ENCODE peak calls at places on chromosomes 13 and 19, in seven cellular contexts. One of them, this sample, is unnamed.

GRCh38 chr13:47680752-47681151 is 320.3 kb downstream of the SUCLA2 start:
- DNase-seq in stimulated activated CD8-positive, alpha-beta memory T cell treated with anti-CD3 and anti-CD28 coated beads, Interleukin-4, amount 100 ng/mL, for 24 hours: no peak
- DNase-seq in astrocyte of the spinal cord: peak
- DNase-seq in upper lobe of left lung: no peak
- DNase-seq in stimulated activated CD4-positive, alpha-beta T cell treated with anti-CD3 and anti-CD28 coated beads, Interleukin-2, amount 100 ng/mL, for 24 hours: no peak
- DNase-seq in body of pancreas: no peak
- DNase-seq in non-pigmented ciliary epithelial cell: no peak
- DNase-seq in this sample: no peak

GRCh38 chr13:43441916-43442315 is 344.9 kb downstream of the ENOX1 start:
- DNase-seq in stimulated activated CD4-positive, alpha-beta T cell treated with anti-CD3 and anti-CD28 coated beads, Interleukin-2, amount 100 ng/mL, for 24 hours: no peak
- DNase-seq in body of pancreas: no peak
- DNase-seq in upper lobe of left lung: no peak
- DNase-seq in astrocyte of the spinal cord: no peak
- DNase-seq in stimulated activated CD8-positive, alpha-beta memory T cell treated with anti-CD3 and anti-CD28 coated beads, Interleukin-4, amount 100 ng/mL, for 24 hours: no peak
- DNase-seq in non-pigmented ciliary epithelial cell: no peak
- DNase-seq in this sample: no peak

GRCh38 chr13:33797622-33798021 is 20.3 kb upstream of the RFC3 start:
- DNase-seq in stimulated activated CD8-positive, alpha-beta memory T cell treated with anti-CD3 and anti-CD28 coated beads, Interleukin-4, amount 100 ng/mL, for 24 hours: no peak
- DNase-seq in astrocyte of the spinal cord: peak
- DNase-seq in body of pancreas: no peak
- DNase-seq in stimulated activated CD4-positive, alpha-beta T cell treated with anti-CD3 and anti-CD28 coated beads, Interleukin-2, amount 100 ng/mL, for 24 hours: no peak
- DNase-seq in non-pigmented ciliary epithelial cell: no peak
- DNase-seq in upper lobe of left lung: no peak
- DNase-seq in this sample: no peak

GRCh38 chr19:43812689-43813088 is 10.4 kb upstream of the LYPD5 start:
- DNase-seq in upper lobe of left lung: no peak
- DNase-seq in stimulated activated CD8-positive, alpha-beta memory T cell treated with anti-CD3 and anti-CD28 coated beads, Interleukin-4, amount 100 ng/mL, for 24 hours: no peak
- DNase-seq in non-pigmented ciliary epithelial cell: no peak
- DNase-seq in stimulated activated CD4-positive, alpha-beta T cell treated with anti-CD3 and anti-CD28 coated beads, Interleukin-2, amount 100 ng/mL, for 24 hours: no peak
- DNase-seq in astrocyte of the spinal cord: no peak
- DNase-seq in body of pancreas: no peak
- DNase-seq in this sample: no peak

GRCh38 chr19:48627865-48628314 is 8.6 kb downstream of the SPHK2 start:
- DNase-seq in astrocyte of the spinal cord: no peak
- DNase-seq in upper lobe of left lung: no peak
- DNase-seq in non-pigmented ciliary epithelial cell: no peak
- DNase-seq in body of pancreas: no peak
- DNase-seq in stimulated activated CD8-positive, alpha-beta memory T cell treated with anti-CD3 and anti-CD28 coated beads, Interleukin-4, amount 100 ng/mL, for 24 hours: no peak
- DNase-seq in stimulated activated CD4-positive, alpha-beta T cell treated with anti-CD3 and anti-CD28 coated beads, Interleukin-2, amount 100 ng/mL, for 24 hours: no peak
- DNase-seq in this sample: no peak

GRCh38 chr13:111521691-111522229 is 201.3 kb downstream of the TEX29 start:
- DNase-seq in stimulated activated CD8-positive, alpha-beta memory T cell treated with anti-CD3 and anti-CD28 coated beads, Interleukin-4, amount 100 ng/mL, for 24 hours: no peak
- DNase-seq in upper lobe of left lung: no peak
- DNase-seq in non-pigmented ciliary epithelial cell: no peak
- DNase-seq in stimulated activated CD4-positive, alpha-beta T cell treated with anti-CD3 and anti-CD28 coated beads, Interleukin-2, amount 100 ng/mL, for 24 hours: no peak
- DNase-seq in astrocyte of the spinal cord: no peak
- DNase-seq in body of pancreas: no peak
- DNase-seq in this sample: no peak

GRCh38 chr19:50750010-50750409 is 20.3 kb upstream of the GPR32 start:
- DNase-seq in non-pigmented ciliary epithelial cell: no peak
- DNase-seq in stimulated activated CD4-positive, alpha-beta T cell treated with anti-CD3 and anti-CD28 coated beads, Interleukin-2, amount 100 ng/mL, for 24 hours: no peak
- DNase-seq in astrocyte of the spinal cord: no peak
- DNase-seq in upper lobe of left lung: no peak
- DNase-seq in body of pancreas: no peak
- DNase-seq in stimulated activated CD8-positive, alpha-beta memory T cell treated with anti-CD3 and anti-CD28 coated beads, Interleukin-4, amount 100 ng/mL, for 24 hours: no peak
- DNase-seq in this sample: no peak

GRCh38 chr13:71522976-71523517 is 344.0 kb downstream of the DACH1 start:
- DNase-seq in stimulated activated CD8-positive, alpha-beta memory T cell treated with anti-CD3 and anti-CD28 coated beads, Interleukin-4, amount 100 ng/mL, for 24 hours: no peak
- DNase-seq in non-pigmented ciliary epithelial cell: no peak
- DNase-seq in astrocyte of the spinal cord: no peak
- DNase-seq in body of pancreas: no peak
- DNase-seq in upper lobe of left lung: no peak
- DNase-seq in stimulated activated CD4-positive, alpha-beta T cell treated with anti-CD3 and anti-CD28 coated beads, Interleukin-2, amount 100 ng/mL, for 24 hours: no peak
- DNase-seq in this sample: no peak

GRCh38 chr19:1840541-1841115 is 7.7 kb downstream of the REXO1 start:
- DNase-seq in upper lobe of left lung: peak
- DNase-seq in non-pigmented ciliary epithelial cell: no peak
- DNase-seq in stimulated activated CD8-positive, alpha-beta memory T cell treated with anti-CD3 and anti-CD28 coated beads, Interleukin-4, amount 100 ng/mL, for 24 hours: no peak
- DNase-seq in stimulated activated CD4-positive, alpha-beta T cell treated with anti-CD3 and anti-CD28 coated beads, Interleukin-2, amount 100 ng/mL, for 24 hours: no peak
- DNase-seq in body of pancreas: no peak
- DNase-seq in astrocyte of the spinal cord: no peak
- DNase-seq in this sample: no peak

GRCh38 chr19:45115809-45116615 is 23.0 kb downstream of the PPP1R37 start:
- DNase-seq in stimulated activated CD4-positive, alpha-beta T cell treated with anti-CD3 and anti-CD28 coated beads, Interleukin-2, amount 100 ng/mL, for 24 hours: no peak
- DNase-seq in stimulated activated CD8-positive, alpha-beta memory T cell treated with anti-CD3 and anti-CD28 coated beads, Interleukin-4, amount 100 ng/mL, for 24 hours: no peak
- DNase-seq in non-pigmented ciliary epithelial cell: no peak
- DNase-seq in body of pancreas: no peak
- DNase-seq in astrocyte of the spinal cord: no peak
- DNase-seq in upper lobe of left lung: no peak
- DNase-seq in this sample: no peak

GRCh38 chr13:20546559-20546958 is 20.4 kb upstream of the IFT88 start:
- DNase-seq in stimulated activated CD8-positive, alpha-beta memory T cell treated with anti-CD3 and anti-CD28 coated beads, Interleukin-4, amount 100 ng/mL, for 24 hours: no peak
- DNase-seq in upper lobe of left lung: no peak
- DNase-seq in body of pancreas: no peak
- DNase-seq in non-pigmented ciliary epithelial cell: no peak
- DNase-seq in astrocyte of the spinal cord: no peak
- DNase-seq in stimulated activated CD4-positive, alpha-beta T cell treated with anti-CD3 and anti-CD28 coated beads, Interleukin-2, amount 100 ng/mL, for 24 hours: no peak
- DNase-seq in this sample: no peak

GRCh38 chr19:34365463-34366401 is 736 bp downstream of the GPI start:
- DNase-seq in stimulated activated CD4-positive, alpha-beta T cell treated with anti-CD3 and anti-CD28 coated beads, Interleukin-2, amount 100 ng/mL, for 24 hours: peak
- DNase-seq in astrocyte of the spinal cord: peak
- DNase-seq in upper lobe of left lung: peak
- DNase-seq in non-pigmented ciliary epithelial cell: no peak
- DNase-seq in stimulated activated CD8-positive, alpha-beta memory T cell treated with anti-CD3 and anti-CD28 coated beads, Interleukin-4, amount 100 ng/mL, for 24 hours: no peak
- DNase-seq in body of pancreas: peak
- DNase-seq in this sample: peak

GRCh38 chr19:9205506-9206113 is 13.8 kb downstream of the OR7D4 start:
- DNase-seq in body of pancreas: peak
- DNase-seq in stimulated activated CD8-positive, alpha-beta memory T cell treated with anti-CD3 and anti-CD28 coated beads, Interleukin-4, amount 100 ng/mL, for 24 hours: peak
- DNase-seq in non-pigmented ciliary epithelial cell: peak
- DNase-seq in stimulated activated CD4-positive, alpha-beta T cell treated with anti-CD3 and anti-CD28 coated beads, Interleukin-2, amount 100 ng/mL, for 24 hours: peak
- DNase-seq in astrocyte of the spinal cord: peak
- DNase-seq in upper lobe of left lung: no peak
- DNase-seq in this sample: peak

GRCh38 chr19:34953092-34953491 is 10.9 kb downstream of the ZNF792 start:
- DNase-seq in stimulated activated CD4-positive, alpha-beta T cell treated with anti-CD3 and anti-CD28 coated beads, Interleukin-2, amount 100 ng/mL, for 24 hours: no peak
- DNase-seq in non-pigmented ciliary epithelial cell: no peak
- DNase-seq in body of pancreas: no peak
- DNase-seq in stimulated activated CD8-positive, alpha-beta memory T cell treated with anti-CD3 and anti-CD28 coated beads, Interleukin-4, amount 100 ng/mL, for 24 hours: no peak
- DNase-seq in upper lobe of left lung: no peak
- DNase-seq in astrocyte of the spinal cord: no peak
- DNase-seq in this sample: no peak

GRCh38 chr19:4657262-4657661 is 12.9 kb downstream of the MYDGF start:
- DNase-seq in non-pigmented ciliary epithelial cell: no peak
- DNase-seq in body of pancreas: no peak
- DNase-seq in stimulated activated CD4-positive, alpha-beta T cell treated with anti-CD3 and anti-CD28 coated beads, Interleukin-2, amount 100 ng/mL, for 24 hours: no peak
- DNase-seq in astrocyte of the spinal cord: no peak
- DNase-seq in upper lobe of left lung: peak
- DNase-seq in stimulated activated CD8-positive, alpha-beta memory T cell treated with anti-CD3 and anti-CD28 coated beads, Interleukin-4, amount 100 ng/mL, for 24 hours: no peak
- DNase-seq in this sample: no peak

GRCh38 chr19:6524326-6524725 is 6.5 kb upstream of the TNFSF9 start:
- DNase-seq in stimulated activated CD8-positive, alpha-beta memory T cell treated with anti-CD3 and anti-CD28 coated beads, Interleukin-4, amount 100 ng/mL, for 24 hours: no peak
- DNase-seq in stimulated activated CD4-positive, alpha-beta T cell treated with anti-CD3 and anti-CD28 coated beads, Interleukin-2, amount 100 ng/mL, for 24 hours: no peak
- DNase-seq in upper lobe of left lung: no peak
- DNase-seq in non-pigmented ciliary epithelial cell: no peak
- DNase-seq in astrocyte of the spinal cord: no peak
- DNase-seq in body of pancreas: no peak
- DNase-seq in this sample: no peak

GRCh38 chr19:41882568-41883462 is at the start of gene ARHGEF1:
- DNase-seq in body of pancreas: peak
- DNase-seq in stimulated activated CD4-positive, alpha-beta T cell treated with anti-CD3 and anti-CD28 coated beads, Interleukin-2, amount 100 ng/mL, for 24 hours: peak
- DNase-seq in upper lobe of left lung: peak
- DNase-seq in astrocyte of the spinal cord: no peak
- DNase-seq in stimulated activated CD8-positive, alpha-beta memory T cell treated with anti-CD3 and anti-CD28 coated beads, Interleukin-4, amount 100 ng/mL, for 24 hours: peak
- DNase-seq in non-pigmented ciliary epithelial cell: no peak
- DNase-seq in this sample: peak

GRCh38 chr19:5934002-5934401 is 19.9 kb downstream of the CAPS start:
- DNase-seq in astrocyte of the spinal cord: no peak
- DNase-seq in stimulated activated CD8-positive, alpha-beta memory T cell treated with anti-CD3 and anti-CD28 coated beads, Interleukin-4, amount 100 ng/mL, for 24 hours: no peak
- DNase-seq in non-pigmented ciliary epithelial cell: no peak
- DNase-seq in body of pancreas: no peak
- DNase-seq in stimulated activated CD4-positive, alpha-beta T cell treated with anti-CD3 and anti-CD28 coated beads, Interleukin-2, amount 100 ng/mL, for 24 hours: no peak
- DNase-seq in upper lobe of left lung: no peak
- DNase-seq in this sample: no peak

GRCh38 chr13:44172411-44172810 is 201.2 kb upstream of the SERP2 start:
- DNase-seq in stimulated activated CD8-positive, alpha-beta memory T cell treated with anti-CD3 and anti-CD28 coated beads, Interleukin-4, amount 100 ng/mL, for 24 hours: no peak
- DNase-seq in upper lobe of left lung: no peak
- DNase-seq in non-pigmented ciliary epithelial cell: no peak
- DNase-seq in stimulated activated CD4-positive, alpha-beta T cell treated with anti-CD3 and anti-CD28 coated beads, Interleukin-2, amount 100 ng/mL, for 24 hours: no peak
- DNase-seq in body of pancreas: no peak
- DNase-seq in astrocyte of the spinal cord: no peak
- DNase-seq in this sample: no peak

GRCh38 chr19:13024126-13024957 is 29.1 kb downstream of the NFIX start:
- DNase-seq in upper lobe of left lung: peak
- DNase-seq in stimulated activated CD8-positive, alpha-beta memory T cell treated with anti-CD3 and anti-CD28 coated beads, Interleukin-4, amount 100 ng/mL, for 24 hours: no peak
- DNase-seq in body of pancreas: no peak
- DNase-seq in stimulated activated CD4-positive, alpha-beta T cell treated with anti-CD3 and anti-CD28 coated beads, Interleukin-2, amount 100 ng/mL, for 24 hours: no peak
- DNase-seq in astrocyte of the spinal cord: no peak
- DNase-seq in non-pigmented ciliary epithelial cell: no peak
- DNase-seq in this sample: no peak

GRCh38 chr13:33015791-33016323 is 366 bp upstream of the KL start:
- DNase-seq in stimulated activated CD4-positive, alpha-beta T cell treated with anti-CD3 and anti-CD28 coated beads, Interleukin-2, amount 100 ng/mL, for 24 hours: peak
- DNase-seq in body of pancreas: peak
- DNase-seq in non-pigmented ciliary epithelial cell: no peak
- DNase-seq in stimulated activated CD8-positive, alpha-beta memory T cell treated with anti-CD3 and anti-CD28 coated beads, Interleukin-4, amount 100 ng/mL, for 24 hours: no peak
- DNase-seq in upper lobe of left lung: no peak
- DNase-seq in astrocyte of the spinal cord: no peak
- DNase-seq in this sample: peak

GRCh38 chr19:55146078-55146647 is 2.8 kb downstream of the TNNT1 start:
- DNase-seq in stimulated activated CD8-positive, alpha-beta memory T cell treated with anti-CD3 and anti-CD28 coated beads, Interleukin-4, amount 100 ng/mL, for 24 hours: no peak
- DNase-seq in astrocyte of the spinal cord: no peak
- DNase-seq in non-pigmented ciliary epithelial cell: no peak
- DNase-seq in upper lobe of left lung: peak
- DNase-seq in body of pancreas: no peak
- DNase-seq in stimulated activated CD4-positive, alpha-beta T cell treated with anti-CD3 and anti-CD28 coated beads, Interleukin-2, amount 100 ng/mL, for 24 hours: no peak
- DNase-seq in this sample: no peak

GRCh38 chr13:43908156-43909126 is 28.7 kb downstream of the LACC1 start:
- DNase-seq in stimulated activated CD4-positive, alpha-beta T cell treated with anti-CD3 and anti-CD28 coated beads, Interleukin-2, amount 100 ng/mL, for 24 hours: no peak
- DNase-seq in upper lobe of left lung: no peak
- DNase-seq in body of pancreas: no peak
- DNase-seq in stimulated activated CD8-positive, alpha-beta memory T cell treated with anti-CD3 and anti-CD28 coated beads, Interleukin-4, amount 100 ng/mL, for 24 hours: no peak
- DNase-seq in astrocyte of the spinal cord: peak
- DNase-seq in non-pigmented ciliary epithelial cell: peak
- DNase-seq in this sample: no peak

GRCh38 chr19:31659897-31660210 is 310.6 kb upstream of the TSHZ3 start:
- DNase-seq in astrocyte of the spinal cord: no peak
- DNase-seq in body of pancreas: no peak
- DNase-seq in upper lobe of left lung: no peak
- DNase-seq in stimulated activated CD8-positive, alpha-beta memory T cell treated with anti-CD3 and anti-CD28 coated beads, Interleukin-4, amount 100 ng/mL, for 24 hours: no peak
- DNase-seq in stimulated activated CD4-positive, alpha-beta T cell treated with anti-CD3 and anti-CD28 coated beads, Interleukin-2, amount 100 ng/mL, for 24 hours: no peak
- DNase-seq in non-pigmented ciliary epithelial cell: no peak
- DNase-seq in this sample: no peak

GRCh38 chr19:35882074-35882832 is 13.9 kb downstream of the APLP1 start:
- DNase-seq in body of pancreas: peak
- DNase-seq in stimulated activated CD8-positive, alpha-beta memory T cell treated with anti-CD3 and anti-CD28 coated beads, Interleukin-4, amount 100 ng/mL, for 24 hours: no peak
- DNase-seq in astrocyte of the spinal cord: peak
- DNase-seq in stimulated activated CD4-positive, alpha-beta T cell treated with anti-CD3 and anti-CD28 coated beads, Interleukin-2, amount 100 ng/mL, for 24 hours: no peak
- DNase-seq in non-pigmented ciliary epithelial cell: no peak
- DNase-seq in upper lobe of left lung: no peak
- DNase-seq in this sample: no peak

GRCh38 chr19:5369962-5370367 is 29.4 kb upstream of the PTPRS start:
- DNase-seq in upper lobe of left lung: no peak
- DNase-seq in non-pigmented ciliary epithelial cell: no peak
- DNase-seq in stimulated activated CD8-positive, alpha-beta memory T cell treated with anti-CD3 and anti-CD28 coated beads, Interleukin-4, amount 100 ng/mL, for 24 hours: peak
- DNase-seq in stimulated activated CD4-positive, alpha-beta T cell treated with anti-CD3 and anti-CD28 coated beads, Interleukin-2, amount 100 ng/mL, for 24 hours: peak
- DNase-seq in astrocyte of the spinal cord: peak
- DNase-seq in body of pancreas: peak
- DNase-seq in this sample: peak

GRCh38 chr19:56317749-56318148 is 3.1 kb upstream of the ZSCAN5A start:
- DNase-seq in upper lobe of left lung: no peak
- DNase-seq in stimulated activated CD4-positive, alpha-beta T cell treated with anti-CD3 and anti-CD28 coated beads, Interleukin-2, amount 100 ng/mL, for 24 hours: no peak
- DNase-seq in body of pancreas: no peak
- DNase-seq in astrocyte of the spinal cord: no peak
- DNase-seq in non-pigmented ciliary epithelial cell: no peak
- DNase-seq in stimulated activated CD8-positive, alpha-beta memory T cell treated with anti-CD3 and anti-CD28 coated beads, Interleukin-4, amount 100 ng/mL, for 24 hours: no peak
- DNase-seq in this sample: no peak

GRCh38 chr19:33394006-33394722 is 20.7 kb downstream of the CEBPG start:
- DNase-seq in stimulated activated CD4-positive, alpha-beta T cell treated with anti-CD3 and anti-CD28 coated beads, Interleukin-2, amount 100 ng/mL, for 24 hours: no peak
- DNase-seq in upper lobe of left lung: peak
- DNase-seq in non-pigmented ciliary epithelial cell: no peak
- DNase-seq in stimulated activated CD8-positive, alpha-beta memory T cell treated with anti-CD3 and anti-CD28 coated beads, Interleukin-4, amount 100 ng/mL, for 24 hours: no peak
- DNase-seq in astrocyte of the spinal cord: peak
- DNase-seq in body of pancreas: no peak
- DNase-seq in this sample: peak

GRCh38 chr19:48718711-48719231 is 754 bp downstream of the MAMSTR start:
- DNase-seq in non-pigmented ciliary epithelial cell: no peak
- DNase-seq in upper lobe of left lung: peak
- DNase-seq in astrocyte of the spinal cord: no peak
- DNase-seq in stimulated activated CD4-positive, alpha-beta T cell treated with anti-CD3 and anti-CD28 coated beads, Interleukin-2, amount 100 ng/mL, for 24 hours: no peak
- DNase-seq in stimulated activated CD8-positive, alpha-beta memory T cell treated with anti-CD3 and anti-CD28 coated beads, Interleukin-4, amount 100 ng/mL, for 24 hours: no peak
- DNase-seq in body of pancreas: no peak
- DNase-seq in this sample: no peak

GRCh38 chr19:45251452-45252354 is 632 bp downstream of the MARK4 start:
- DNase-seq in stimulated activated CD8-positive, alpha-beta memory T cell treated with anti-CD3 and anti-CD28 coated beads, Interleukin-4, amount 100 ng/mL, for 24 hours: no peak
- DNase-seq in non-pigmented ciliary epithelial cell: no peak
- DNase-seq in upper lobe of left lung: peak
- DNase-seq in stimulated activated CD4-positive, alpha-beta T cell treated with anti-CD3 and anti-CD28 coated beads, Interleukin-2, amount 100 ng/mL, for 24 hours: peak
- DNase-seq in astrocyte of the spinal cord: peak
- DNase-seq in body of pancreas: peak
- DNase-seq in this sample: peak

GRCh38 chr13:36887758-36888521 is 32.1 kb downstream of the SMAD9 start:
- DNase-seq in stimulated activated CD8-positive, alpha-beta memory T cell treated with anti-CD3 and anti-CD28 coated beads, Interleukin-4, amount 100 ng/mL, for 24 hours: no peak
- DNase-seq in astrocyte of the spinal cord: no peak
- DNase-seq in body of pancreas: no peak
- DNase-seq in upper lobe of left lung: no peak
- DNase-seq in stimulated activated CD4-positive, alpha-beta T cell treated with anti-CD3 and anti-CD28 coated beads, Interleukin-2, amount 100 ng/mL, for 24 hours: no peak
- DNase-seq in non-pigmented ciliary epithelial cell: no peak
- DNase-seq in this sample: no peak

GRCh38 chr13:20128459-20128927 is 32.4 kb downstream of the GJA3 start:
- DNase-seq in astrocyte of the spinal cord: no peak
- DNase-seq in stimulated activated CD4-positive, alpha-beta T cell treated with anti-CD3 and anti-CD28 coated beads, Interleukin-2, amount 100 ng/mL, for 24 hours: peak
- DNase-seq in upper lobe of left lung: peak
- DNase-seq in body of pancreas: peak
- DNase-seq in stimulated activated CD8-positive, alpha-beta memory T cell treated with anti-CD3 and anti-CD28 coated beads, Interleukin-4, amount 100 ng/mL, for 24 hours: no peak
- DNase-seq in non-pigmented ciliary epithelial cell: no peak
- DNase-seq in this sample: no peak

GRCh38 chr13:33908111-33908510 is 90.2 kb downstream of the RFC3 start:
- DNase-seq in stimulated activated CD4-positive, alpha-beta T cell treated with anti-CD3 and anti-CD28 coated beads, Interleukin-2, amount 100 ng/mL, for 24 hours: no peak
- DNase-seq in body of pancreas: no peak
- DNase-seq in astrocyte of the spinal cord: no peak
- DNase-seq in stimulated activated CD8-positive, alpha-beta memory T cell treated with anti-CD3 and anti-CD28 coated beads, Interleukin-4, amount 100 ng/mL, for 24 hours: no peak
- DNase-seq in upper lobe of left lung: no peak
- DNase-seq in non-pigmented ciliary epithelial cell: no peak
- DNase-seq in this sample: no peak

GRCh38 chr13:100209857-100210580 is 121.1 kb downstream of the PCCA start:
- DNase-seq in astrocyte of the spinal cord: peak
- DNase-seq in body of pancreas: no peak
- DNase-seq in stimulated activated CD4-positive, alpha-beta T cell treated with anti-CD3 and anti-CD28 coated beads, Interleukin-2, amount 100 ng/mL, for 24 hours: no peak
- DNase-seq in stimulated activated CD8-positive, alpha-beta memory T cell treated with anti-CD3 and anti-CD28 coated beads, Interleukin-4, amount 100 ng/mL, for 24 hours: no peak
- DNase-seq in upper lobe of left lung: no peak
- DNase-seq in non-pigmented ciliary epithelial cell: no peak
- DNase-seq in this sample: no peak

GRCh38 chr19:872266-872951 is 12.9 kb downstream of the CFD start:
- DNase-seq in upper lobe of left lung: peak
- DNase-seq in stimulated activated CD8-positive, alpha-beta memory T cell treated with anti-CD3 and anti-CD28 coated beads, Interleukin-4, amount 100 ng/mL, for 24 hours: peak
- DNase-seq in astrocyte of the spinal cord: peak
- DNase-seq in body of pancreas: peak
- DNase-seq in stimulated activated CD4-positive, alpha-beta T cell treated with anti-CD3 and anti-CD28 coated beads, Interleukin-2, amount 100 ng/mL, for 24 hours: peak
- DNase-seq in non-pigmented ciliary epithelial cell: no peak
- DNase-seq in this sample: peak

This sample was measured in GM12892.